ENCODE peak calls at places on chromosome 3, in six cellular contexts. A is NCI-H524 treated with DMSO at 0.1 percent for 48 hours; R is stimulated activated naive CD4-positive, alpha-beta T cell; E is activated T-cell treated with anti-CD3 and anti-CD28 coated beads for 4 hours; C is stimulated activated CD8-positive, alpha-beta memory T cell treated with anti-CD3 and anti-CD28 coated beads, Interleukin-7, amount 100 ng/mL, for 1 hour; W is GM06990. M is an unnamed sample.

GRCh38 chr3:124631727-124632126 is 98.5 kb upstream of the UMPS start:
- DNase-seq in C (no peak), A (peak), R (no peak), E (no peak), W (no peak), M (no peak)

GRCh38 chr3:62451211-62451892 is 78.0 kb upstream of the FEZF2 start:
- DNase-seq in E (no peak), C (no peak), A (no peak), W (no peak), R (no peak), M (no peak)

GRCh38 chr3:63556401-63556800 is 96.1 kb upstream of the SNTN start:
- DNase-seq in C (no peak), W (no peak), R (no peak), E (no peak), A (no peak), M (no peak)

GRCh38 chr3:39196034-39196433 is 3.6 kb upstream of the XIRP1 start:
- DNase-seq in A (no peak), W (no peak), E (no peak), C (no peak), R (no peak), M (no peak)

GRCh38 chr3:151561878-151562277 is 101.0 kb upstream of the IGSF10 start:
- DNase-seq in R (no peak), A (no peak), C (no peak), E (no peak), W (no peak), M (no peak)

GRCh38 chr3:127612966-127613365 is 14.8 kb downstream of the MCM2 start:
- DNase-seq in W (no peak), R (no peak), C (no peak), A (no peak), E (no peak), M (no peak)

GRCh38 chr3:173725507-173725906 is 328.0 kb downstream of the NLGN1 start:
- DNase-seq in E (no peak), R (no peak), W (no peak), C (no peak), A (no peak), M (no peak)

GRCh38 chr3:195895078-195895899 is 13.1 kb downstream of the TNK2 start:
- DNase-seq in A (peak), R (peak), C (no peak), W (peak), E (peak), M (peak)

GRCh38 chr3:2968475-2968874 is 141.7 kb downstream of the IL5RA start:
- DNase-seq in A (no peak), E (no peak), C (no peak), R (no peak), W (no peak), M (no peak)

GRCh38 chr3:144053121-144053520 is 81.5 kb downstream of the DIPK2A start:
- DNase-seq in R (no peak), E (no peak), A (no peak), C (no peak), W (no peak), M (no peak)

GRCh38 chr3:195117978-195118581 is 152.9 kb downstream of the XXYLT1 start:
- DNase-seq in R (no peak), W (no peak), A (no peak), C (no peak), E (no peak), M (no peak)

GRCh38 chr3:133437391-133438093 is 37.7 kb downstream of the BFSP2 start:
- DNase-seq in R (no peak), W (no peak), E (no peak), C (no peak), A (no peak), M (no peak)

GRCh38 chr3:73602171-73602570 is 22.6 kb downstream of the PDZRN3 start:
- DNase-seq in W (no peak), R (no peak), A (no peak), E (no peak), C (no peak), M (no peak)

GRCh38 chr3:24316887-24317383 is 177.7 kb downstream of the THRB start:
- DNase-seq in W (no peak), C (no peak), A (no peak), E (no peak), R (no peak), M (no peak)

GRCh38 chr3:76497636-76498035 is 542.3 kb upstream of the ROBO2 start:
- DNase-seq in A (no peak), W (no peak), C (no peak), E (no peak), R (no peak), M (no peak)

GRCh38 chr3:157958471-157958870 is 147.7 kb downstream of the SHOX2 start:
- DNase-seq in A (no peak), W (no peak), R (no peak), E (no peak), C (no peak), M (no peak)

GRCh38 chr3:189355481-189356201 is 183.9 kb downstream of the TPRG1 start:
- DNase-seq in A (no peak), C (no peak), R (no peak), E (peak), W (no peak), M (no peak)

GRCh38 chr3:108471346-108471935 is 39.0 kb downstream of the MYH15 start:
- DNase-seq in W (no peak), E (no peak), C (no peak), A (peak), R (no peak), M (no peak)

GRCh38 chr3:48433472-48434118 is 3.7 kb upstream of the PLXNB1 start:
- DNase-seq in R (no peak), C (no peak), W (no peak), E (no peak), A (no peak), M (no peak)

GRCh38 chr3:132984181-132984580 is 54.0 kb upstream of the TMEM108 start:
- DNase-seq in E (no peak), C (no peak), A (no peak), R (no peak), W (no peak), M (no peak)

GRCh38 chr3:53045107-53045783 is 628 bp downstream of the SFMBT1 start:
- DNase-seq in C (peak), E (peak), A (no peak), R (peak), W (peak), M (peak)

GRCh38 chr3:81242871-81243270 is 518.6 kb downstream of the GBE1 start:
- DNase-seq in E (no peak), A (peak), C (no peak), R (no peak), W (no peak), M (no peak)

GRCh38 chr3:59426851-59427565 is 377.2 kb upstream of the CFAP20DC start:
- DNase-seq in A (no peak), C (no peak), W (no peak), R (no peak), E (no peak), M (no peak)

GRCh38 chr3:53101956-53102355 is 28.3 kb downstream of the RFT1 start:
- DNase-seq in C (no peak), A (no peak), R (no peak), W (no peak), E (no peak), M (no peak)

GRCh38 chr3:107861904-107862303 is 228.9 kb downstream of the CD47 start:
- DNase-seq in E (no peak), R (no peak), C (no peak), W (peak), A (no peak), M (no peak)

GRCh38 chr3:126438746-126439145 is 36.9 kb downstream of the ZXDC start:
- DNase-seq in R (no peak), E (no peak), W (no peak), A (no peak), C (no peak), M (no peak)

GRCh38 chr3:31196881-31197364 is 302.5 kb upstream of the GADL1 start:
- DNase-seq in R (no peak), W (no peak), C (no peak), E (no peak), A (peak), M (no peak)

GRCh38 chr3:52289747-52290595 is 2.3 kb downstream of the GLYCTK start:
- DNase-seq in R (no peak), A (no peak), W (no peak), C (no peak), E (no peak), M (no peak)

GRCh38 chr3:128993461-128994172 is at the start of gene CFAP92:
- DNase-seq in R (peak), E (peak), A (peak), C (peak), W (peak), M (peak)

GRCh38 chr3:125107861-125108567 is 52.2 kb upstream of the HEG1 start:
- DNase-seq in C (no peak), E (no peak), W (peak), A (no peak), R (no peak), M (peak)